ENCODE peak calls at places on chromosomes 3 and 15, in seven cellular contexts. One of them, this sample, is unnamed.

GRCh38 chr15:28947241-28947674 is 61.5 kb downstream of the APBA2 start:
- DNase-seq in kidney epithelial cell: no peak
- DNase-seq in ascending aorta: no peak
- DNase-seq in Ammon's horn: no peak
- DNase-seq in left colon: no peak
- DNase-seq in NCI-H2029 treated with DMSO at 0.1 percent for 48 hours: no peak
- DNase-seq in MV-4-11: no peak
- DNase-seq in this sample: no peak

GRCh38 chr3:48896991-48897390 is 1.7 kb downstream of the SLC25A20 start:
- DNase-seq in Ammon's horn: no peak
- DNase-seq in kidney epithelial cell: no peak
- DNase-seq in ascending aorta: no peak
- DNase-seq in left colon: no peak
- DNase-seq in NCI-H2029 treated with DMSO at 0.1 percent for 48 hours: no peak
- DNase-seq in MV-4-11: peak
- DNase-seq in this sample: peak

GRCh38 chr15:47862402-47862801 is 145.1 kb downstream of the SEMA6D start:
- DNase-seq in Ammon's horn: no peak
- DNase-seq in NCI-H2029 treated with DMSO at 0.1 percent for 48 hours: no peak
- DNase-seq in kidney epithelial cell: no peak
- DNase-seq in ascending aorta: no peak
- DNase-seq in MV-4-11: no peak
- DNase-seq in left colon: no peak
- DNase-seq in this sample: no peak

GRCh38 chr3:185976977-185977678 is 39.3 kb upstream of the TRA2B start:
- DNase-seq in NCI-H2029 treated with DMSO at 0.1 percent for 48 hours: no peak
- DNase-seq in Ammon's horn: peak
- DNase-seq in ascending aorta: no peak
- DNase-seq in kidney epithelial cell: no peak
- DNase-seq in MV-4-11: peak
- DNase-seq in left colon: peak
- DNase-seq in this sample: peak

GRCh38 chr3:9183011-9183410 is 66.4 kb downstream of the SRGAP3 start:
- DNase-seq in kidney epithelial cell: no peak
- DNase-seq in MV-4-11: no peak
- DNase-seq in Ammon's horn: peak
- DNase-seq in NCI-H2029 treated with DMSO at 0.1 percent for 48 hours: no peak
- DNase-seq in left colon: no peak
- DNase-seq in ascending aorta: no peak
- DNase-seq in this sample: no peak

GRCh38 chr3:141294848-141295247 is 63.2 kb downstream of the PXYLP1 start:
- DNase-seq in Ammon's horn: no peak
- DNase-seq in ascending aorta: no peak
- DNase-seq in NCI-H2029 treated with DMSO at 0.1 percent for 48 hours: no peak
- DNase-seq in kidney epithelial cell: peak
- DNase-seq in MV-4-11: no peak
- DNase-seq in left colon: no peak
- DNase-seq in this sample: peak

GRCh38 chr15:85554852-85555521 is 174.6 kb downstream of the AKAP13 start:
- DNase-seq in left colon: no peak
- DNase-seq in Ammon's horn: peak
- DNase-seq in ascending aorta: no peak
- DNase-seq in NCI-H2029 treated with DMSO at 0.1 percent for 48 hours: no peak
- DNase-seq in kidney epithelial cell: no peak
- DNase-seq in MV-4-11: peak
- DNase-seq in this sample: peak

GRCh38 chr3:100001514-100002270 is 112.6 kb downstream of the FILIP1L start:
- DNase-seq in Ammon's horn: no peak
- DNase-seq in MV-4-11: no peak
- DNase-seq in NCI-H2029 treated with DMSO at 0.1 percent for 48 hours: no peak
- DNase-seq in ascending aorta: no peak
- DNase-seq in kidney epithelial cell: no peak
- DNase-seq in left colon: no peak
- DNase-seq in this sample: no peak

GRCh38 chr3:21703291-21703690 is 47.7 kb downstream of the ZNF385D start:
- DNase-seq in NCI-H2029 treated with DMSO at 0.1 percent for 48 hours: no peak
- DNase-seq in ascending aorta: no peak
- DNase-seq in Ammon's horn: no peak
- DNase-seq in MV-4-11: no peak
- DNase-seq in left colon: no peak
- DNase-seq in kidney epithelial cell: no peak
- DNase-seq in this sample: no peak

GRCh38 chr15:79168922-79169322 is 78.3 kb upstream of the RASGRF1 start:
- DNase-seq in Ammon's horn: peak
- DNase-seq in ascending aorta: no peak
- DNase-seq in MV-4-11: no peak
- DNase-seq in left colon: no peak
- DNase-seq in kidney epithelial cell: peak
- DNase-seq in NCI-H2029 treated with DMSO at 0.1 percent for 48 hours: no peak
- DNase-seq in this sample: peak

GRCh38 chr15:67386947-67387346 is 132.4 kb downstream of the IQCH start:
- DNase-seq in left colon: no peak
- DNase-seq in Ammon's horn: no peak
- DNase-seq in ascending aorta: no peak
- DNase-seq in kidney epithelial cell: no peak
- DNase-seq in NCI-H2029 treated with DMSO at 0.1 percent for 48 hours: no peak
- DNase-seq in MV-4-11: no peak
- DNase-seq in this sample: no peak

GRCh38 chr3:129824926-129825541 is 68.5 kb downstream of the TMCC1 start:
- DNase-seq in left colon: peak
- DNase-seq in kidney epithelial cell: peak
- DNase-seq in ascending aorta: no peak
- DNase-seq in NCI-H2029 treated with DMSO at 0.1 percent for 48 hours: no peak
- DNase-seq in Ammon's horn: peak
- DNase-seq in MV-4-11: no peak
- DNase-seq in this sample: peak

GRCh38 chr3:52507359-52507758 is 12.2 kb downstream of the STAB1 start:
- DNase-seq in NCI-H2029 treated with DMSO at 0.1 percent for 48 hours: no peak
- DNase-seq in kidney epithelial cell: no peak
- DNase-seq in ascending aorta: no peak
- DNase-seq in Ammon's horn: no peak
- DNase-seq in left colon: no peak
- DNase-seq in MV-4-11: no peak
- DNase-seq in this sample: no peak

GRCh38 chr3:99635348-99635747 is 3.0 kb upstream of the COL8A1 start:
- DNase-seq in left colon: no peak
- DNase-seq in kidney epithelial cell: no peak
- DNase-seq in Ammon's horn: no peak
- DNase-seq in MV-4-11: no peak
- DNase-seq in ascending aorta: no peak
- DNase-seq in NCI-H2029 treated with DMSO at 0.1 percent for 48 hours: no peak
- DNase-seq in this sample: no peak

GRCh38 chr15:99433757-99434211 is 132.0 kb upstream of the MEF2A start:
- DNase-seq in ascending aorta: no peak
- DNase-seq in Ammon's horn: no peak
- DNase-seq in left colon: peak
- DNase-seq in MV-4-11: no peak
- DNase-seq in kidney epithelial cell: no peak
- DNase-seq in NCI-H2029 treated with DMSO at 0.1 percent for 48 hours: no peak
- DNase-seq in this sample: no peak

This sample was measured in OCI-M1.